ENCODE peak calls at places on chromosomes 3 and 15, in four cellular contexts. V is tibial nerve, B is GM12865, E is activated B cell treated with CpG ODN at 0.5 μM for 24 hours. D is an unnamed sample.

GRCh38 chr3:181103605-181104004 is 114.1 kb upstream of the DNAJC19 start:
- DNase-seq in V (no peak), B (peak; percentile 41), E (no peak), D (no peak)

GRCh38 chr15:36867436-36867835 is 232.9 kb downstream of the MEIS2 start:
- DNase-seq in V (no peak), B (no peak), E (no peak), D (no peak)

GRCh38 chr15:67835349-67836133 is 4.3 kb downstream of the RNU6-1 start:
- DNase-seq in V (no peak), B (no peak), E (peak; percentile 39), D (peak; percentile 65)

GRCh38 chr3:106452096-106452495 is 583.3 kb upstream of the CBLB start:
- DNase-seq in V (no peak), B (no peak), E (no peak), D (no peak)

GRCh38 chr3:11077466-11077865 is 76.8 kb upstream of the HRH1 start:
- DNase-seq in V (no peak), B (no peak), E (no peak), D (no peak)

GRCh38 chr3:94423566-94423965 is 360.7 kb downstream of the NSUN3 start:
- DNase-seq in V (no peak), B (no peak), E (no peak), D (no peak)

GRCh38 chr15:67680645-67681044 is 138.1 kb downstream of the MAP2K5 start:
- DNase-seq in V (no peak), B (no peak), E (no peak), D (no peak)

GRCh38 chr3:184085389-184085852 is 11.4 kb upstream of the HTR3E start:
- DNase-seq in V (no peak), B (peak; percentile 22), E (no peak), D (no peak)

GRCh38 chr3:95387242-95388021 is 1324.6 kb downstream of the NSUN3 start:
- DNase-seq in V (no peak), B (peak; percentile 36), E (no peak), D (no peak)

GRCh38 chr3:113086506-113087461 is 96.0 kb downstream of the GTPBP8 start:
- DNase-seq in V (no peak), B (no peak), E (no peak), D (no peak)

GRCh38 chr3:36434682-36435426 is 54.5 kb downstream of the STAC start:
- DNase-seq in V (no peak), B (no peak), E (no peak), D (no peak)

GRCh38 chr15:57094594-57095257 is 176.3 kb downstream of the TCF12 start:
- DNase-seq in V (no peak), B (no peak), E (no peak), D (no peak)

GRCh38 chr15:45157056-45157455 is 27.3 kb downstream of the DUOX1 start:
- DNase-seq in V (no peak), B (no peak), E (no peak), D (no peak)

GRCh38 chr3:106331636-106332035 is 462.8 kb upstream of the CBLB start:
- DNase-seq in V (no peak), B (no peak), E (no peak), D (no peak)

GRCh38 chr3:15953841-15954240 is 156.1 kb upstream of the ANKRD28 start:
- DNase-seq in V (no peak), B (peak; percentile 10), E (no peak), D (no peak)

GRCh38 chr3:46019707-46020106 is 7.6 kb downstream of the XCR1 start:
- DNase-seq in V (no peak), B (no peak), E (no peak), D (no peak)

GRCh38 chr15:85854345-85855097 is 59.8 kb upstream of the KLHL25 start:
- DNase-seq in V (peak; percentile 36), B (peak; percentile 75), E (no peak), D (peak; percentile 56)

GRCh38 chr15:90402230-90402629 is 14.2 kb downstream of the IQGAP1 start:
- DNase-seq in V (peak; percentile 48), B (no peak), E (no peak), D (peak; percentile 76)

GRCh38 chr3:179829391-179829790 is 176.6 kb downstream of the USP13 start:
- DNase-seq in V (no peak), B (no peak), E (no peak), D (no peak)

GRCh38 chr15:66423149-66423548 is 36.4 kb downstream of the MAP2K1 start:
- DNase-seq in V (no peak), B (no peak), E (no peak), D (no peak)

GRCh38 chr15:40454904-40455391 is 14.2 kb downstream of the BAHD1 start:
- DNase-seq in V (no peak), B (no peak), E (no peak), D (no peak)

GRCh38 chr15:83873966-83874365 is 220.0 kb downstream of the ADAMTSL3 start:
- DNase-seq in V (no peak), B (no peak), E (no peak), D (no peak)

GRCh38 chr15:88604381-88604951 is 16.7 kb upstream of the AEN start:
- DNase-seq in V (no peak), B (no peak), E (no peak), D (no peak)

GRCh38 chr3:172766718-172767405 is 16.3 kb downstream of the ECT2 start:
- DNase-seq in V (no peak), B (no peak), E (no peak), D (no peak)

GRCh38 chr3:59192473-59192872 is 142.6 kb upstream of the CFAP20DC start:
- DNase-seq in V (no peak), B (no peak), E (no peak), D (no peak)

GRCh38 chr3:30864836-30865235 is 29.6 kb downstream of the GADL1 start:
- DNase-seq in V (no peak), B (no peak), E (no peak), D (no peak)

GRCh38 chr3:23607184-23607847 is 198.4 kb upstream of the UBE2E1 start:
- DNase-seq in V (no peak), B (no peak), E (no peak), D (no peak)

GRCh38 chr15:60760646-60761504 is 281.9 kb upstream of the ICE2 start:
- DNase-seq in V (no peak), B (no peak), E (no peak), D (no peak)

GRCh38 chr3:184601576-184602405 is 40.2 kb downstream of the EPHB3 start:
- DNase-seq in V (no peak), B (no peak), E (no peak), D (no peak)

GRCh38 chr15:77599899-77600298 is 32.8 kb downstream of the LINGO1 start:
- DNase-seq in V (no peak), B (peak; percentile 58), E (no peak), D (no peak)

DNA sequence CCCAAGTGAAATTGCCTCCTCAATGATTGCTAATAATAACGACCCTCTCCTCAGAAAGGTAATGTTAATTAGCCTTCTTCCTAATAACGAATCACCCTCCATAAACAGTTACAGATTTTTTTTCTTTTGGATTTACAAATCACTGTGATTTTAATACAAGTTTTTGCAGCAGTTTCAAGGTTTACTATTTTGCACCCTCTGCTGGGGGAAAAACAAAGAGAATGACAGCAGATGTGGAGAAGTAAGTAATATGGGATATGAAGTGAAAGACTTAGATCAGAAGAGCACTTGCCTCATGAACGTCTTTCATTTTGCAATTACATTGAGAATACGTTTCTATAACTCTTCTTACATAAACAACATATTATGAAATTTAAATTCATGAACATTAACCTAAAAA is 16.1 kb upstream of the CNTN3 start:
- DNase-seq in V (peak; percentile 43), B (no peak), E (no peak), D (no peak)
- TF ChIP-seq CTCF in V (no peak), B (no peak), E (no peak), D (no peak)

GRCh38 chr3:115836944-115837343 is 213.6 kb downstream of the GAP43 start:
- DNase-seq in V (no peak), B (peak; percentile 5), E (no peak), D (no peak)
- TF ChIP-seq CTCF in V (peak; percentile 53), B (peak; percentile 57), E (peak; percentile 42), D (peak; percentile 44)

DNA sequence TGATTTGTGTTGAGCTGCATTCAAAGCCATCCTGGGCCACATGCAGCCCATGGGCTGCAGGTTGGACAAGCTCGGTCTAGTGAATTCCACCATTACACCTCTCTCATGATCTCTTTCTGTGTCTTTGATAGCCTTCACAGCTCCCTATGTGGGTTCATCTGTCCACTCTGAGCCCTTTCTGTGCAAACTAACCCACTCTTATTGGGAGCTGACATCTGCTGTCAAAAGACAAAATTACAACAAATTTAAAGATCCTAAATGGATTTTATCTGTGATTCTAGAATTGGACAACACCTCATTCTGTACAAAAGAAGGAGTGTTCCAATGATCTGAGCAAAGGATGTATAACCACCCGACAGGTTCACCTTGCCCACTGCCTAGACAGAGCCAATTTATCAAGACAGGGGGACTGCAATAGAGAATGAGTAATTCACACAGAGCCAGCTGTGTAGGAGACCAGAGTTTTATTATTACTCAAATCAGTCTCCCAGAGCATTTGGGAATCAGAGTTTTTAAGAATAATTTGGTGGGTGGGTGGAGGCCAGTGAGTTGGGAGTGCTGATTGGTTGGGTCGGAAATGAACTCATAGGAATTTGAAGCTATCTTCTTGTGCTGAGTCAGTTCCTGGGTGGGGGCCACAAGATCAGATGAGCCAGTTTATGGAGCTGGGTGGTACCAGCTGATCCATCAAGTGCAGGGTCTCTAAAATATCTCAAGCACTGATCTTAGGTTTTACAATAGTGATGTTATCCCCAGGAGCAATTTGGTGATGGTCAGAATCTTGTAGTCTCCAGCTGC is 2.6 kb upstream of the XYLB start:
- DNase-seq in V (no peak), B (no peak), E (no peak), D (no peak)
- TF ChIP-seq CTCF in V (no peak), B (peak; percentile 2), E (no peak), D (no peak)

DNA sequence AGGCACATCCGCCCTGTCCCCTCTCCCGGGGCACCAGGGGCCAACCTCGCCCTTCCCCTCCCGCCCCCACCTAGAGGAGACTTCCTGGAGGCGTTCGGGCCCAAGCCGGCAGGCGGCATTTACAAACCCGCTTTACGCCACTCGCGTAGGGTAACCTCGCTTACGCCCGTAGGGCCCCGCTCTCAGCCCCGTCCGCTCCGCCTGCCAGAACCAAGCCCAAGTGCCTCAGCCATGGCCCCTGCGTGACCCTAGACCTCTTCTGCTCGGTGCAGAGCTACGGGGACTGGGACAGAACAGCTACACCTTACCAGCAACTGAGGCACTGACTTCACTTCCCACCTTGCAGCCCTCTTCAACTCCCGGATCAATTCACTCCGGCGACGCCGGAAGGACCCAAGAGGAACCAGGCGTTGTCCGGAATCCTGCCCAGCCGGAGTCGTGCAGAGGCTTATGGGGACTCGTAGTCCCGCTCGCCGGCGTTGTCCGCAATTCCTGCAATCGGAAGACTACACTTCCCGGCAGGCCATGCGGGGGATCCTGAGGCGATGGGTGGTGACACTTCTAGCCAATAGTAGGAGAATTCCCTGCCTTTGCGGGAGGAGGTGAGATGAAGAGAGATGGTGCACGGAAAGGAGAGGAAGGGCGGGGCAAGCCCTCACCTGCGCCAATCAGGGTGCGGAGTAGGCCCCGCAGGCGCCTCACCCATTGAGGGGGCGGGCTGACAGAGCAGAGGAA is at the start of gene PDCD10:
- DNase-seq in V (peak; percentile 94), B (peak; percentile 99), E (peak; percentile 87), D (peak; percentile 98)
- TF ChIP-seq CTCF in V (no peak), B (no peak), E (no peak), D (no peak)

GRCh38 chr3:82012775-82013174 is 251.3 kb upstream of the GBE1 start:
- DNase-seq in V (no peak), B (no peak), E (no peak), D (no peak)
- TF ChIP-seq CTCF in V (no peak), B (no peak), E (no peak), D (no peak)